ENCODE peak calls at places on chromosomes 11 and 22, in ten cellular contexts. R is non-pigmented ciliary epithelial cell; I is GM23248; J is NCI-H510A treated with DMSO at 0.1 percent for 48 hours; G is activated naive CD4-positive, alpha-beta T cell treated with Interleukin-2 at 50 U/mL for 16 hours; C is T-helper 9 cell; F is HFF-Myc; Y is activated CD4-positive, CD25-positive, alpha-beta regulatory T cell; Z is activated gamma-delta T cell; M is activated CD4-positive, alpha-beta T cell treated with anti-CD3 and anti-CD28 coated beads for 48 hours. Q is an unnamed sample.

GRCh38 chr11:2789791-2790580 is 90.2 kb upstream of the KCNQ1OT1 start:
- DNase-seq in G (no peak), Z (no peak), M (peak), R (no peak), F (no peak), I (no peak), C (no peak), J (no peak), Y (no peak), Q (no peak)

GRCh38 chr11:68741536-68741935 is 9.8 kb downstream of the TESMIN start:
- DNase-seq in J (no peak), Y (no peak), C (no peak), F (no peak), G (no peak), M (no peak), Z (no peak), I (no peak), R (no peak), Q (peak)

GRCh38 chr22:35480627-35481565 is 59.7 kb upstream of the RASD2 start:
- DNase-seq in Z (no peak), Y (no peak), J (no peak), C (no peak), F (no peak), G (no peak), R (no peak), I (peak), M (no peak), Q (no peak)

GRCh38 chr11:69950120-69950519 is 128.0 kb upstream of the ANO1 start:
- DNase-seq in F (no peak), J (no peak), G (no peak), Z (no peak), M (peak), C (no peak), R (no peak), I (peak), Y (no peak), Q (peak)

GRCh38 chr22:48651036-48651890 is 1176.4 kb downstream of the BRD1 start:
- DNase-seq in C (no peak), M (no peak), I (no peak), Y (no peak), R (no peak), F (no peak), Z (no peak), J (peak), G (no peak), Q (peak)

GRCh38 chr11:115561116-115561515 is 56.9 kb upstream of the CADM1 start:
- DNase-seq in C (no peak), I (no peak), J (no peak), M (no peak), Y (no peak), R (no peak), Z (no peak), G (no peak), F (no peak), Q (no peak)

GRCh38 chr11:105670811-105671210 is 60.9 kb downstream of the GRIA4 start:
- DNase-seq in F (no peak), I (no peak), M (no peak), Z (no peak), R (peak), J (no peak), Y (no peak), G (no peak), C (no peak), Q (peak)

GRCh38 chr22:46057206-46057605 is 80.2 kb upstream of the WNT7B start:
- DNase-seq in Y (no peak), F (no peak), Z (no peak), G (no peak), M (no peak), J (no peak), I (peak), C (no peak), R (no peak), Q (no peak)

GRCh38 chr22:23054531-23055257 is 15.6 kb upstream of the GNAZ start:
- DNase-seq in Y (no peak), R (no peak), F (no peak), I (no peak), G (no peak), M (peak), C (no peak), Z (no peak), J (no peak), Q (no peak)

GRCh38 chr11:122937978-122938377 is 43.7 kb downstream of the BSX start:
- DNase-seq in G (no peak), I (no peak), Y (no peak), M (no peak), Z (no peak), C (no peak), R (no peak), J (no peak), F (no peak), Q (no peak)

GRCh38 chr22:30235687-30236170 is 10.8 kb downstream of the LIF start:
- DNase-seq in Y (no peak), F (no peak), M (no peak), Z (no peak), I (peak), J (peak), R (no peak), C (no peak), G (no peak), Q (peak)

GRCh38 chr11:65452806-65453490 is 30.4 kb downstream of the NEAT1 start:
- DNase-seq in I (peak), M (no peak), J (peak), G (no peak), C (no peak), Z (no peak), Y (no peak), F (peak), R (no peak), Q (no peak)

GRCh38 chr11:77088236-77089003 is 14.2 kb upstream of the OMP start:
- DNase-seq in G (no peak), I (no peak), F (no peak), R (no peak), M (no peak), J (peak), C (no peak), Y (no peak), Z (no peak), Q (no peak)

GRCh38 chr11:116661056-116661455 is 111.7 kb downstream of the BUD13 start:
- DNase-seq in R (no peak), I (no peak), Y (no peak), G (no peak), J (no peak), C (no peak), M (no peak), F (no peak), Z (no peak), Q (no peak)

GRCh38 chr11:394034-394857 is at the start of gene PKP3:
- DNase-seq in Y (no peak), C (no peak), G (no peak), R (no peak), J (peak), Z (no peak), I (peak), M (no peak), F (no peak), Q (peak)

GRCh38 chr11:58024601-58025091 is 965 bp downstream of the OR9Q1 start:
- DNase-seq in G (no peak), M (no peak), J (no peak), Y (no peak), R (no peak), F (no peak), I (peak), Z (no peak), C (no peak), Q (peak)

GRCh38 chr11:28139848-28140415 is 31.7 kb downstream of the METTL15 start:
- DNase-seq in Z (no peak), M (no peak), G (no peak), C (no peak), Y (no peak), F (no peak), R (no peak), I (no peak), J (no peak), Q (no peak)

GRCh38 chr11:43548921-43549320 is 131.6 kb upstream of the HSD17B12 start:
- DNase-seq in M (no peak), F (no peak), R (no peak), I (no peak), J (no peak), G (no peak), C (no peak), Y (no peak), Z (no peak), Q (no peak)

GRCh38 chr11:98728421-98728820 is 292.3 kb upstream of the CNTN5 start:
- DNase-seq in I (no peak), M (no peak), C (no peak), R (no peak), Z (no peak), G (no peak), F (no peak), Y (no peak), J (no peak), Q (no peak)

GRCh38 chr22:50548046-50548912 is 2.6 kb downstream of the KLHDC7B start:
- DNase-seq in F (no peak), J (no peak), R (no peak), Z (no peak), Y (no peak), M (peak), I (peak), C (peak), G (peak), Q (no peak)

GRCh38 chr11:88484873-88485621 is 147.5 kb upstream of the CTSC start:
- DNase-seq in G (peak), J (peak), R (no peak), Z (no peak), F (no peak), I (peak), Y (no peak), C (no peak), M (peak), Q (peak)

GRCh38 chr11:33463059-33463458 is 205.9 kb downstream of the HIPK3 start:
- DNase-seq in M (no peak), F (no peak), J (no peak), R (no peak), Y (no peak), Z (no peak), I (peak), G (no peak), C (no peak), Q (no peak)

GRCh38 chr22:29331213-29331612 is 15.7 kb upstream of the RASL10A start:
- DNase-seq in M (no peak), C (no peak), Y (no peak), Z (no peak), F (no peak), I (no peak), J (no peak), R (no peak), G (no peak), Q (peak)

GRCh38 chr11:70854891-70855556 is 397.4 kb downstream of the SHANK2 start:
- DNase-seq in C (no peak), J (peak), I (no peak), Y (no peak), G (no peak), Z (no peak), R (no peak), F (no peak), M (no peak), Q (no peak)

GRCh38 chr22:30969532-30970355 is 679 bp downstream of the TUG1 start:
- DNase-seq in F (no peak), Y (peak), J (no peak), I (peak), C (no peak), Z (no peak), R (no peak), G (peak), M (peak), Q (peak)

GRCh38 chr11:127074151-127074761 is 73.7 kb upstream of the KIRREL3 start:
- DNase-seq in F (peak), M (no peak), R (no peak), J (peak), Y (no peak), G (no peak), Z (no peak), C (no peak), I (peak), Q (peak)

GRCh38 chr11:123683616-123684170 is 29.3 kb upstream of the SCN3B start:
- DNase-seq in Y (no peak), M (no peak), F (no peak), J (no peak), G (no peak), Z (no peak), C (no peak), R (no peak), I (no peak), Q (no peak)

GRCh38 chr11:124837491-124837856 is 27.8 kb upstream of the ROBO3 start:
- DNase-seq in I (peak), C (no peak), R (peak), Y (no peak), J (peak), Z (no peak), G (no peak), M (peak), F (peak), Q (peak)

GRCh38 chr22:24247564-24248344 is 2.9 kb upstream of the GGT5 start:
- DNase-seq in Y (no peak), C (peak), I (peak), Z (no peak), G (peak), F (no peak), R (peak), J (peak), M (peak), Q (peak)

GRCh38 chr22:18114976-18115652 is 4.5 kb downstream of the TUBA8 start:
- DNase-seq in Y (no peak), Z (no peak), C (no peak), F (no peak), J (no peak), R (no peak), G (no peak), M (no peak), I (no peak), Q (no peak)

GRCh38 chr11:45263773-45264172 is 22.4 kb downstream of the SYT13 start:
- DNase-seq in R (no peak), M (no peak), C (no peak), I (no peak), G (no peak), F (no peak), Y (no peak), J (no peak), Z (no peak), Q (no peak)